ENCODE peak calls at places on chromosomes 6 and 20, in ten cellular contexts. G is psoas muscle, V is fibroblast of pulmonary artery, D is brain microvascular endothelial cell, K is heart left ventricle, B is retina, A is Calu3, N is osteocyte, J is RPMI7951, F is progenitor cell of endocrine pancreas. M is an unnamed sample.
A peak's percentile ranks its signal among the peaks of the same experiment; 100 is the strongest.

GRCh38 chr20:46063652-46064054 is 26.1 kb downstream of the NCOA5 start:
- DNase-seq in G (no peak), V (no peak), D (no peak), K (no peak), B (no peak), A (no peak), N (no peak), J (no peak), F (no peak), M (no peak)

GRCh38 chr6:56024931-56025330 is 149.5 kb upstream of the BMP5 start:
- DNase-seq in G (no peak), V (no peak), D (peak; percentile 3), K (no peak), B (no peak), A (no peak), N (no peak), J (no peak), F (no peak), M (no peak)

GRCh38 chr20:21133404-21133803 is 7.5 kb downstream of the KIZ start:
- DNase-seq in G (no peak), V (no peak), D (no peak), K (no peak), B (no peak), A (no peak), N (no peak), J (no peak), F (no peak), M (no peak)

GRCh38 chr20:51631011-51631950 is 88.8 kb upstream of the NFATC2 start:
- DNase-seq in G (peak; percentile 82), V (peak; percentile 100), D (peak; percentile 99), K (peak; percentile 62), B (no peak), A (peak; percentile 83), N (no peak), J (peak; percentile 100), F (no peak), M (no peak)

GRCh38 chr20:63555661-63556381 is 1.9 kb downstream of the FNDC11 start:
- DNase-seq in G (no peak), V (no peak), D (no peak), K (no peak), B (no peak), A (no peak), N (no peak), J (no peak), F (no peak), M (no peak)

GRCh38 chr6:139894271-139894670 is 519.8 kb upstream of the CITED2 start:
- DNase-seq in G (no peak), V (no peak), D (no peak), K (no peak), B (no peak), A (no peak), N (no peak), J (no peak), F (no peak), M (no peak)

GRCh38 chr20:37757550-37757949 is 63.7 kb downstream of the CTNNBL1 start:
- DNase-seq in G (no peak), V (no peak), D (no peak), K (no peak), B (no peak), A (no peak), N (no peak), J (no peak), F (no peak), M (no peak)

GRCh38 chr6:36089048-36089447 is 41.3 kb upstream of the MAPK13 start:
- DNase-seq in G (no peak), V (no peak), D (no peak), K (no peak), B (no peak), A (no peak), N (no peak), J (no peak), F (no peak), M (no peak)

GRCh38 chr20:54914995-54915394 is 439.6 kb downstream of the DOK5 start:
- DNase-seq in G (no peak), V (no peak), D (no peak), K (no peak), B (no peak), A (no peak), N (no peak), J (no peak), F (no peak), M (no peak)

GRCh38 chr6:146289816-146290588 is 253.6 kb upstream of the RAB32 start:
- DNase-seq in G (no peak), V (peak; percentile 93), D (peak; percentile 88), K (no peak), B (no peak), A (no peak), N (no peak), J (peak; percentile 91), F (no peak), M (no peak)

GRCh38 chr6:34531580-34532201 is 24.4 kb downstream of the SPDEF start:
- DNase-seq in G (peak; percentile 93), V (peak; percentile 62), D (peak; percentile 82), K (peak; percentile 43), B (peak; percentile 69), A (no peak), N (no peak), J (no peak), F (no peak), M (no peak)

GRCh38 chr6:169292340-169293124 is 38.9 kb upstream of the THBS2 start:
- DNase-seq in G (peak; percentile 68), V (peak; percentile 87), D (peak; percentile 91), K (no peak), B (no peak), A (peak; percentile 63), N (no peak), J (peak; percentile 93), F (no peak), M (no peak)

GRCh38 chr6:127102299-127102698 is 16.2 kb upstream of the RSPO3 start:
- DNase-seq in G (no peak), V (peak; percentile 88), D (peak; percentile 85), K (no peak), B (no peak), A (no peak), N (no peak), J (peak; percentile 41), F (no peak), M (no peak)

GRCh38 chr6:99522531-99522930 is 7.3 kb upstream of the USP45 start:
- DNase-seq in G (no peak), V (peak; percentile 81), D (peak; percentile 49), K (no peak), B (no peak), A (peak; percentile 65), N (no peak), J (peak; percentile 47), F (no peak), M (no peak)

GRCh38 chr20:63432577-63433061 is 39.8 kb downstream of the KCNQ2 start:
- DNase-seq in G (no peak), V (no peak), D (no peak), K (no peak), B (no peak), A (no peak), N (no peak), J (no peak), F (no peak), M (no peak)

GRCh38 chr6:159959976-159960384 is 8.9 kb upstream of the IGF2R start:
- DNase-seq in G (no peak), V (peak; percentile 41), D (no peak), K (peak; percentile 59), B (no peak), A (no peak), N (no peak), J (peak; percentile 26), F (no peak), M (no peak)

GRCh38 chr20:3919352-3919751 is 30.2 kb downstream of the PANK2 start:
- DNase-seq in G (no peak), V (peak; percentile 88), D (no peak), K (no peak), B (no peak), A (no peak), N (no peak), J (no peak), F (no peak), M (no peak)

GRCh38 chr6:6631526-6632276 is 43.2 kb downstream of the LY86 start:
- DNase-seq in G (no peak), V (peak; percentile 71), D (no peak), K (no peak), B (no peak), A (no peak), N (no peak), J (no peak), F (no peak), M (no peak)

GRCh38 chr20:58963060-58963584 is 17.9 kb upstream of the NELFCD start:
- DNase-seq in G (no peak), V (no peak), D (no peak), K (no peak), B (no peak), A (no peak), N (peak; percentile 10), J (no peak), F (no peak), M (no peak)

GRCh38 chr6:13614126-13614925 is 809 bp upstream of the NOL7 start:
- DNase-seq in G (peak; percentile 74), V (peak; percentile 55), D (peak; percentile 27), K (no peak), B (no peak), A (peak; percentile 45), N (peak; percentile 88), J (peak; percentile 57), F (peak; percentile 35), M (peak; percentile 73)

GRCh38 chr6:143027058-143027457 is 33.6 kb upstream of the AIG1 start:
- DNase-seq in G (peak; percentile 60), V (peak; percentile 57), D (peak; percentile 31), K (peak; percentile 36), B (peak; percentile 21), A (peak; percentile 15), N (no peak), J (peak; percentile 43), F (no peak), M (peak; percentile 36)

GRCh38 chr20:37687478-37687805 is 6.4 kb upstream of the CTNNBL1 start:
- DNase-seq in G (no peak), V (no peak), D (no peak), K (no peak), B (no peak), A (no peak), N (no peak), J (no peak), F (no peak), M (no peak)

GRCh38 chr20:20022498-20022897 is 5.3 kb downstream of the NAA20 start:
- DNase-seq in G (no peak), V (no peak), D (no peak), K (no peak), B (no peak), A (no peak), N (no peak), J (no peak), F (no peak), M (no peak)

GRCh38 chr20:58131581-58132142 is 96.8 kb downstream of the ANKRD60 start:
- DNase-seq in G (no peak), V (peak; percentile 44), D (peak; percentile 75), K (no peak), B (no peak), A (peak; percentile 86), N (no peak), J (peak; percentile 100), F (no peak), M (no peak)

GRCh38 chr6:77543601-77544000 is 80.3 kb upstream of the HTR1B start:
- DNase-seq in G (no peak), V (no peak), D (no peak), K (no peak), B (no peak), A (no peak), N (no peak), J (no peak), F (no peak), M (no peak)

GRCh38 chr20:30599990-30600389 is 657.5 kb upstream of the DEFB115 start:
- DNase-seq in G (no peak), V (no peak), D (no peak), K (no peak), B (no peak), A (no peak), N (no peak), J (no peak), F (no peak), M (no peak)

GRCh38 chr6:45209762-45210161 is 118.4 kb upstream of the RUNX2 start:
- DNase-seq in G (no peak), V (no peak), D (peak; percentile 5), K (no peak), B (no peak), A (no peak), N (no peak), J (peak; percentile 48), F (no peak), M (no peak)

GRCh38 chr6:109496036-109496761 is 13.2 kb upstream of the ZBTB24 start:
- DNase-seq in G (no peak), V (no peak), D (no peak), K (no peak), B (no peak), A (no peak), N (no peak), J (no peak), F (no peak), M (no peak)

M was measured in glutamatergic neuron.